ENCODE peak calls at places on chromosome 19, in nine cellular contexts. Y, V, Q, B, D, A, Z, R and C are unnamed samples. For H3K4me1, the result is how much of the 10 kb centered on the place peaks cover.

GRCh38 chr19:1651061-1651547 is 1.3 kb downstream of the TCF3 start:
- DNase-seq in Y (no peak), V (no peak), Q (no peak), B (peak), D (peak), A (peak), Z (no peak), R (peak), C (peak)

GRCh38 chr19:3335431-3336350 is 30.7 kb upstream of the NFIC start:
- DNase-seq in Y (peak), V (no peak), Q (peak), B (peak), D (no peak), A (peak), Z (no peak), R (no peak), C (no peak)

GRCh38 chr19:55493052-55493649 is 4.9 kb downstream of the SSC5D start:
- DNase-seq in Y (no peak), V (no peak), Q (peak), B (peak), D (no peak), A (no peak), Z (peak), R (no peak), C (no peak)

GRCh38 chr19:22901431-22902130 is 69.5 kb downstream of the ZNF723 start:
- DNase-seq in Y (no peak), V (no peak), Q (no peak), B (no peak), D (no peak), A (no peak), Z (no peak), R (no peak), C (no peak)

GRCh38 chr19:4689403-4689802 is 19.3 kb upstream of the MYDGF start:
- DNase-seq in Y (no peak), V (no peak), Q (no peak), B (no peak), D (no peak), A (no peak), Z (no peak), R (no peak), C (no peak)

GRCh38 chr19:1839658-1840540 is 8.4 kb downstream of the REXO1 start:
- DNase-seq in Y (no peak), V (no peak), Q (no peak), B (no peak), D (no peak), A (no peak), Z (no peak), R (no peak), C (no peak)

GRCh38 chr19:44740351-44740824 is 8.1 kb upstream of the BCL3 start:
- DNase-seq in Y (no peak), V (no peak), Q (no peak), B (no peak), D (no peak), A (no peak), Z (no peak), R (no peak), C (no peak)

GRCh38 chr19:582497-583197 is 7.0 kb upstream of the HCN2 start:
- DNase-seq in Y (no peak), V (no peak), Q (no peak), B (no peak), D (no peak), A (no peak), Z (no peak), R (no peak), C (no peak)

GRCh38 chr19:6586056-6586455 is 4.9 kb downstream of the CD70 start:
- DNase-seq in Y (no peak), V (no peak), Q (no peak), B (no peak), D (no peak), A (no peak), Z (no peak), R (no peak), C (no peak)
- H3K4me1 ChIP-seq in Y (under half), V (under half), Q (under half), B (under half), D (under half), A (under half), Z (under half), R (under half), C (under half)

GRCh38 chr19:16607819-16608218 is 20.2 kb downstream of the MED26 start:
- DNase-seq in Y (peak), V (no peak), Q (no peak), B (no peak), D (no peak), A (no peak), Z (no peak), R (no peak), C (no peak)
- H3K4me1 ChIP-seq in Y (half or more), V (under half), Q (under half), B (half or more), D (under half), A (under half), Z (under half), R (under half), C (under half)

GRCh38 chr19:35461050-35461449 is 13.0 kb downstream of the FFAR2 start:
- DNase-seq in Y (no peak), V (no peak), Q (no peak), B (no peak), D (no peak), A (no peak), Z (no peak), R (no peak), C (no peak)
- H3K4me1 ChIP-seq in Y (under half), V (under half), Q (under half), B (under half), D (under half), A (under half), Z (under half), R (under half), C (under half)

GRCh38 chr19:10749435-10750384 is 31.8 kb downstream of the DNM2 start:
- DNase-seq in Y (peak), V (peak), Q (no peak), B (no peak), D (no peak), A (no peak), Z (no peak), R (no peak), C (no peak)
- H3K4me1 ChIP-seq in Y (half or more), V (under half), Q (under half), B (under half), D (under half), A (under half), Z (under half), R (under half), C (under half)

GRCh38 chr19:29665826-29666633 is 769 bp downstream of the PLEKHF1 start:
- DNase-seq in Y (peak), V (peak), Q (peak), B (peak), D (no peak), A (peak), Z (peak), R (peak), C (no peak)

GRCh38 chr19:29666634-29667389 is 1.6 kb downstream of the PLEKHF1 start:
- DNase-seq in Y (peak), V (no peak), Q (peak), B (peak), D (no peak), A (peak), Z (peak), R (peak), C (peak)

GRCh38 chr19:29668746-29669609 is 3.7 kb downstream of the PLEKHF1 start:
- DNase-seq in Y (no peak), V (no peak), Q (no peak), B (peak), D (no peak), A (no peak), Z (no peak), R (no peak), C (no peak)

GRCh38 chr19:29667390-29667783 is 2.1 kb downstream of the PLEKHF1 start:
- DNase-seq in Y (no peak), V (no peak), Q (no peak), B (peak), D (no peak), A (no peak), Z (no peak), R (no peak), C (no peak)

GRCh38 chr19:29667941-29668340 is 2.7 kb downstream of the PLEKHF1 start:
- DNase-seq in Y (no peak), V (no peak), Q (no peak), B (peak), D (peak), A (no peak), Z (no peak), R (no peak), C (peak)
- H3K4me1 ChIP-seq in Y (half or more), V (under half), Q (under half), B (half or more), D (under half), A (under half), Z (under half), R (under half), C (half or more)

GRCh38 chr19:7897289-7897688 is 6.4 kb upstream of the MAP2K7 start:
- DNase-seq in Y (no peak), V (no peak), Q (no peak), B (no peak), D (no peak), A (no peak), Z (no peak), R (no peak), C (no peak)
- H3K4me1 ChIP-seq in Y (under half), V (under half), Q (under half), B (under half), D (under half), A (under half), Z (under half), R (under half), C (under half)

DNA sequence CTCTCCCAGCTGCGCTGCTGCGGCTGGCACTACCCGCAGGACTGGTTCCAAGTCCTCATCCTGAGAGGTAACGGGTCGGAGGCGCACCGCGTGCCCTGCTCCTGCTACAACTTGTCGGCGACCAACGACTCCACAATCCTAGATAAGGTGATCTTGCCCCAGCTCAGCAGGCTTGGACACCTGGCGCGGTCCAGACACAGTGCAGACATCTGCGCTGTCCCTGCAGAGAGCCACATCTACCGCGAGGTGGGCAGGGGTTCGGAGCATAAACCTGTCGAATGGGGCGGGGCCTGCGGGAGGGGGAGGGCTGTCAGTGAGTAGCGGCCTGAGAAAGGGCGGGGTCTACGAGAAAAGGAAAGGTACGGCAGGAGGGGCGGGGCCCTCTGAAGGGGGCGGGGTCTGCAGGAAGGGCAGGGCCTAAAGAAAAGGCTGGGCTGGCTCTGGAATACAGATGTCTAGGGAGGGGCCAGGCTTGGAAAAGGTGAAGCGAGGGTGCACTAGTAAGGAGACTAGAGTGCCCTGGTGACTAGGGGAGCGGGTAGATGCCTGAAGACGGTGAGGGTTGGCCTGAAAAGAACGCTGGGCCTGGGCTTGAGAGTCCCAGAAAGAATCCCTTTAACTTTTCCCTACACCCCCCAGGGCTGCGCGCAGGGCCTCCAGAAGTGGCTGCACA is 3.6 kb downstream of the CD37 start:
- DNase-seq in Y (peak), V (peak), Q (peak), B (peak), D (no peak), A (peak), Z (peak), R (peak), C (no peak)
- H3K4me1 ChIP-seq in Y (under half), V (under half), Q (under half), B (under half), D (under half), A (under half), Z (under half), R (under half), C (under half)

DNA sequence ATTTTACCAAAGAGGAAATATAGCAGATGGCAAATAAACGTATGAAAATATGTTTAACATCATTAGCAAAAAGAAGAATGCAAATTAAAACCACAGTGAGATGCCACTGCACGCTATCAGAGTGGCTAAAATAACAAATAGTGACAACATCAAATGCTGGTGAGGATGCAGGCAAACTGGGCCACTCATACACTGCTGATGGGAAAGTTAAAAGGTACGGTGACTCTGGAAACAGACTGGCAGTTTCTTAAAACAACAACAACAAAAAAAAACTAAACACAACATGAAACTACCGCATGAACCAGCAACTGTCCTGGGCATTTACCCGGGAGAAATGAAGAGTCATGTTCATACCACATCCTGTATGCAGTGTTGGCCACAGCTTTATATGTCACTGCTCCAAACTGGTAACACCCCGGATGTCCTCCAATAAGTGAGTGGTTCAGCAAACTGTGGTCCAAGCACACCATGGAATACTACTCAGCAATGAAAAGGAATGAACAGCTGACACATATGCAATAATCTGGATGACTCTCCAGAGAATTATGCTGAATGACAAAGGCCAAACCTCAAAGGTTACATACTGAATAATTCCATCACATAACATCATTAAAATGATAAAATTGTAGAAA is 22.3 kb downstream of the EPS15L1 start:
- DNase-seq in Y (no peak), V (peak), Q (no peak), B (no peak), D (no peak), A (no peak), Z (peak), R (no peak), C (peak)
- H3K4me1 ChIP-seq in Y (under half), V (under half), Q (under half), B (under half), D (under half), A (under half), Z (under half), R (under half), C (under half)